ENCODE peak calls at places on chromosomes 16 and 17, in four cellular contexts. D, G, W and K are unnamed samples.
A peak's percentile ranks its signal among the peaks of the same experiment; 100 is the strongest.

GRCh38 chr17:75428775-75429469 is 23.4 kb upstream of the GRB2 start:
- DNase-seq in D (no peak), W (no peak), G (peak; percentile 77), K (no peak)

GRCh38 chr17:28097901-28098300 is 55.4 kb downstream of the NLK start:
- DNase-seq in W (no peak), G (no peak), D (no peak), K (no peak)

GRCh38 chr17:14813649-14814048 is 451.5 kb downstream of the PMP22 start:
- DNase-seq in W (peak; percentile 1), G (no peak), D (peak; percentile 10), K (peak; percentile 2)

GRCh38 chr16:56589141-56590039 is at the start of gene MT3:
- DNase-seq in G (peak; percentile 37), D (peak; percentile 55), W (peak; percentile 77), K (peak; percentile 77)

GRCh38 chr17:11880714-11881113 is 116.6 kb downstream of the ZNF18 start:
- DNase-seq in D (no peak), G (no peak), W (peak; percentile 33), K (no peak)

GRCh38 chr16:85443531-85443930 is 169.6 kb upstream of the GSE1 start:
- DNase-seq in D (no peak), G (no peak), W (no peak), K (no peak)

GRCh38 chr17:17681187-17681743 is at the start of gene RAI1:
- DNase-seq in W (peak; percentile 76), D (peak; percentile 81), G (peak; percentile 87), K (peak; percentile 83)

GRCh38 chr16:9135797-9136196 is 44.4 kb downstream of the HAPSTR1 start:
- DNase-seq in W (no peak), G (no peak), D (no peak), K (no peak)

GRCh38 chr16:89837014-89837546 is 8.8 kb downstream of the SPIRE2 start:
- DNase-seq in W (no peak), D (no peak), G (no peak), K (no peak)

GRCh38 chr17:51435641-51436091 is 175.3 kb downstream of the UTP18 start:
- DNase-seq in W (peak; percentile 28), D (peak; percentile 29), G (peak; percentile 42), K (peak; percentile 43)

GRCh38 chr17:15649861-15650391 is 30.4 kb upstream of the FBXW10B start:
- DNase-seq in G (peak; percentile 52), D (no peak), W (no peak), K (no peak)

GRCh38 chr16:84532299-84532724 is 27.9 kb upstream of the MEAK7 start:
- DNase-seq in D (no peak), W (no peak), G (peak; percentile 99), K (no peak)

GRCh38 chr16:82067810-82068325 is 32.8 kb downstream of the HSD17B2 start:
- DNase-seq in W (no peak), D (no peak), G (no peak), K (no peak)

GRCh38 chr16:11506816-11507305 is 79.9 kb downstream of the LITAF start:
- DNase-seq in G (no peak), W (no peak), D (no peak), K (no peak)

GRCh38 chr17:17613708-17614114 is 22.2 kb upstream of the PEMT start:
- DNase-seq in D (peak; percentile 47), W (peak; percentile 82), G (peak; percentile 65), K (peak; percentile 63)

GRCh38 chr17:42287305-42288077 is 807 bp upstream of the STAT5A start:
- DNase-seq in W (no peak), D (peak; percentile 60), G (no peak), K (no peak)

GRCh38 chr16:78925071-78925714 is 675.3 kb downstream of the MAF start:
- DNase-seq in D (peak; percentile 24), W (no peak), G (no peak), K (no peak)

GRCh38 chr17:58421711-58422110 is 4.4 kb upstream of the RNF43 start:
- DNase-seq in D (no peak), W (no peak), G (no peak), K (no peak)

GRCh38 chr17:82234211-82235055 is 5.6 kb downstream of the SLC16A3 start:
- DNase-seq in G (no peak), W (no peak), D (no peak), K (no peak)

GRCh38 chr17:42680331-42680808 is 1.3 kb downstream of the CCR10 start:
- DNase-seq in W (no peak), G (peak; percentile 60), D (no peak), K (peak; percentile 75)